ENCODE peak calls at places on chromosomes 3 and 15, in five cellular contexts. P is midbrain; F is activated naive CD4-positive, alpha-beta T cell; K is retinal pigment epithelial cell; A is EH. I is an unnamed sample.

GRCh38 chr3:28668377-28668721 is 319.7 kb upstream of the AZI2 start:
- DNase-seq in P (no peak), F (no peak), K (no peak), A (no peak), I (no peak)

GRCh38 chr15:98324341-98324970 is 323.9 kb upstream of the IGF1R start:
- DNase-seq in P (no peak), F (no peak), K (no peak), A (no peak), I (no peak)

GRCh38 chr15:64623347-64624024 is 151.9 kb downstream of the RBPMS2 start:
- DNase-seq in P (no peak), F (no peak), K (no peak), A (peak), I (no peak)

GRCh38 chr15:34616613-34617012 is 33.2 kb upstream of the GOLGA8B start:
- DNase-seq in P (peak), F (no peak), K (peak), A (peak), I (no peak)

GRCh38 chr3:197680955-197681521 is 55.7 kb downstream of the RUBCN start:
- DNase-seq in P (no peak), F (no peak), K (no peak), A (no peak), I (no peak)

GRCh38 chr3:172354931-172355499 is 93.2 kb downstream of the GHSR start:
- DNase-seq in P (no peak), F (no peak), K (no peak), A (no peak), I (no peak)

GRCh38 chr15:90598053-90598577 is 68.4 kb downstream of the CRTC3 start:
- DNase-seq in P (peak), F (no peak), K (no peak), A (peak), I (no peak)

GRCh38 chr3:78988324-78988723 is 779.5 kb downstream of the ROBO1 start:
- DNase-seq in P (no peak), F (no peak), K (no peak), A (peak), I (no peak)

GRCh38 chr3:45075821-45076625 is 49.9 kb downstream of the CLEC3B start:
- DNase-seq in P (no peak), F (no peak), K (no peak), A (no peak), I (no peak)

GRCh38 chr3:52227117-52227516 is 1.7 kb upstream of the TLR9 start:
- DNase-seq in P (no peak), F (no peak), K (no peak), A (no peak), I (no peak)

GRCh38 chr15:51128701-51129100 is 34.0 kb upstream of the TNFAIP8L3 start:
- DNase-seq in P (no peak), F (no peak), K (no peak), A (no peak), I (no peak)

GRCh38 chr15:67146214-67146613 is 80.8 kb downstream of the SMAD3 start:
- DNase-seq in P (no peak), F (no peak), K (no peak), A (peak), I (no peak)

GRCh38 chr3:128076465-128076782 is 24.2 kb downstream of the SEC61A1 start:
- DNase-seq in P (no peak), F (no peak), K (no peak), A (no peak), I (no peak)

GRCh38 chr3:182214406-182214805 is 502.7 kb downstream of the SOX2 start:
- DNase-seq in P (no peak), F (no peak), K (no peak), A (no peak), I (no peak)

GRCh38 chr3:20055020-20055775 is 15.0 kb downstream of the KAT2B start:
- DNase-seq in P (no peak), F (no peak), K (no peak), A (no peak), I (no peak)

GRCh38 chr3:119628816-119629445 is 31.2 kb downstream of the PLA1A start:
- DNase-seq in P (no peak), F (no peak), K (no peak), A (peak), I (no peak)